ENCODE peak calls at places on chromosome 13, in ten cellular contexts. W, I, U, A, K, J, Y, H, N and L are unnamed samples. For H3K36me3, the result is how much of the 10 kb centered on the place peaks cover.

GRCh38 chr13:40458283-40459031 is 208.0 kb downstream of the FOXO1 start:
- DNase-seq in K (no peak), N (no peak), Y (no peak), H (no peak), U (no peak), W (no peak), J (no peak), I (no peak), A (no peak), L (no peak)

GRCh38 chr13:33827152-33827551 is 9.2 kb downstream of the RFC3 start:
- DNase-seq in I (no peak), N (no peak), W (no peak), H (no peak), K (no peak), U (no peak), J (no peak), A (no peak), Y (no peak), L (no peak)

GRCh38 chr13:33232883-33233282 is 52.7 kb downstream of the STARD13 start:
- DNase-seq in J (no peak), A (no peak), Y (no peak), W (no peak), H (no peak), I (no peak), K (no peak), U (no peak), N (no peak), L (no peak)

GRCh38 chr13:93422980-93423554 is 196.5 kb downstream of the GPC6 start:
- DNase-seq in Y (no peak), J (no peak), K (no peak), I (no peak), H (no peak), W (no peak), N (no peak), A (no peak), U (no peak), L (no peak)

GRCh38 chr13:59259416-59260000 is 904.2 kb downstream of the DIAPH3 start:
- DNase-seq in J (no peak), W (no peak), U (no peak), I (no peak), Y (no peak), N (no peak), K (no peak), A (no peak), H (no peak), L (no peak)

GRCh38 chr13:102687520-102687919 is 7.3 kb downstream of the METTL21C start:
- DNase-seq in H (no peak), A (no peak), N (no peak), Y (no peak), I (no peak), J (no peak), W (no peak), U (no peak), K (no peak), L (no peak)

GRCh38 chr13:25890671-25891212 is 161.1 kb downstream of the SHISA2 start:
- DNase-seq in J (no peak), W (no peak), U (no peak), I (no peak), Y (no peak), H (no peak), N (no peak), A (no peak), K (no peak), L (no peak)

GRCh38 chr13:51781246-51782022 is 22.5 kb downstream of the DHRS12 start:
- DNase-seq in J (no peak), K (no peak), I (no peak), H (no peak), N (peak), W (peak), U (no peak), A (no peak), Y (no peak), L (no peak)

GRCh38 chr13:109940637-109941036 is 154.3 kb upstream of the IRS2 start:
- DNase-seq in J (no peak), W (no peak), U (no peak), H (no peak), A (no peak), K (no peak), I (no peak), Y (no peak), N (no peak), L (no peak)

GRCh38 chr13:26484196-26484595 is 73.3 kb upstream of the WASF3 start:
- DNase-seq in W (no peak), I (no peak), A (peak), Y (no peak), J (no peak), N (no peak), U (no peak), K (no peak), H (no peak), L (no peak)

GRCh38 chr13:95258619-95259194 is 42.5 kb downstream of the ABCC4 start:
- DNase-seq in U (no peak), K (no peak), A (no peak), I (no peak), N (no peak), Y (no peak), W (no peak), J (no peak), H (no peak), L (no peak)

GRCh38 chr13:51519839-51520238 is 64.4 kb upstream of the WDFY2 start:
- DNase-seq in N (peak), K (no peak), U (no peak), I (no peak), W (no peak), H (no peak), J (no peak), Y (no peak), A (no peak), L (no peak)

GRCh38 chr13:50132937-50133276 is 117.7 kb downstream of the KCNRG start:
- DNase-seq in W (no peak), N (no peak), I (no peak), K (no peak), U (no peak), Y (no peak), J (no peak), H (no peak), A (no peak), L (no peak)

GRCh38 chr13:103157434-103158145 is 91.4 kb upstream of the SLC10A2 start:
- DNase-seq in H (no peak), A (no peak), N (no peak), K (no peak), I (no peak), U (no peak), J (no peak), W (no peak), Y (no peak), L (no peak)

GRCh38 chr13:46983881-46984280 is 87.0 kb upstream of the HTR2A start:
- DNase-seq in N (peak), K (no peak), H (no peak), W (no peak), I (no peak), A (no peak), Y (no peak), U (no peak), J (no peak), L (peak)

GRCh38 chr13:59531571-59532091 is 632.1 kb downstream of the DIAPH3 start:
- DNase-seq in N (peak), W (peak), K (no peak), A (peak), H (peak), I (peak), J (peak), Y (no peak), U (peak), L (no peak)

GRCh38 chr13:67230243-67230773 is at the start of gene PCDH9:
- DNase-seq in A (peak), I (peak), H (peak), J (peak), N (peak), W (peak), K (peak), U (peak), Y (peak), L (peak)

GRCh38 chr13:50107205-50107604 is 92.0 kb downstream of the KCNRG start:
- DNase-seq in I (no peak), H (no peak), A (no peak), J (no peak), K (no peak), Y (no peak), N (peak), U (no peak), W (no peak), L (no peak)

GRCh38 chr13:42567772-42568428 is 6.1 kb upstream of the TNFSF11 start:
- DNase-seq in W (no peak), H (no peak), A (no peak), N (no peak), K (no peak), U (no peak), I (no peak), Y (no peak), J (no peak), L (no peak)

GRCh38 chr13:50617134-50617721 is 226.3 kb downstream of the DLEU7 start:
- DNase-seq in Y (no peak), U (no peak), N (peak), I (no peak), K (no peak), H (no peak), A (no peak), W (no peak), J (no peak), L (no peak)

GRCh38 chr13:41505209-41505835 is 48.0 kb downstream of the RGCC start:
- DNase-seq in W (no peak), Y (no peak), U (no peak), K (no peak), H (no peak), I (no peak), A (no peak), N (peak), J (no peak), L (no peak)

GRCh38 chr13:70856706-70857105 is 748.5 kb upstream of the KLHL1 start:
- DNase-seq in W (no peak), N (no peak), K (no peak), U (peak), Y (no peak), I (peak), H (no peak), J (no peak), A (no peak), L (no peak)

GRCh38 chr13:72514141-72514540 is 213.3 kb downstream of the MZT1 start:
- DNase-seq in J (no peak), I (no peak), Y (no peak), U (no peak), K (no peak), W (no peak), N (no peak), A (no peak), H (no peak), L (no peak)

GRCh38 chr13:28526876-28527275 is 31.9 kb upstream of the FLT1 start:
- DNase-seq in K (no peak), Y (no peak), U (no peak), H (no peak), I (no peak), A (no peak), N (no peak), J (no peak), W (no peak), L (no peak)

DNA sequence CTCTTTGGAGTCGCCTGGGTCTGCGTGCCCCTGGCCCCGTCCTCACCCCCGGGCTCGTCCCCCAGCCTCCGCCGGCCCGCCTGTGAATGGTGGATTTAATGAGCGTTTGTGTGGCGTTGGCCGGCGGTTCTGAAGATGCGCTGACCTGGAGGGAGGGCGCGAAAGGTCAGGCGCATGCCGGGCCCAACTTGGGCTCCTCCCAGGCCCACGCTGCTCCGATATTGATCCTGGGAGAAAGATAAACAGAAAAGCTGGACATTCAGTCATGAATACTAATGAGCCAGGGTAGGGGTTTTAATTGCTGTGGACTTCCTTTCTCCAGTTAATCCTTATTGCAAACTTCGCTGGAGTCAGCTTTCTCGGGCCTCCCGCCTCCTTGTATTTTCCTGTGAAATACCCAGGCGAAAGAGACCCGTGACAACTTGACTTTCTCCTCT is 10.2 kb downstream of the ZIC2 start:
- DNase-seq in I (no peak), A (no peak), U (no peak), J (no peak), Y (no peak), H (no peak), N (no peak), K (no peak), W (no peak), L (no peak)
- H3K4me3 ChIP-seq in I (no peak), A (no peak), U (no peak), J (no peak), Y (no peak), H (no peak), N (no peak), K (no peak), W (no peak), L (no peak)

GRCh38 chr13:108342369-108343289 is 73.1 kb downstream of the TNFSF13B start:
- DNase-seq in H (no peak), N (peak), J (no peak), W (no peak), K (no peak), U (no peak), I (no peak), A (no peak), Y (no peak), L (no peak)
- TF ChIP-seq CTCF in H (peak), N (peak), J (no peak), W (peak), K (peak), U (no peak), I (no peak), A (peak), Y (peak), L (peak)

GRCh38 chr13:20114066-20114465 is 46.8 kb downstream of the GJA3 start:
- DNase-seq in K (no peak), I (no peak), Y (no peak), U (no peak), J (no peak), W (no peak), N (no peak), H (no peak), A (no peak), L (no peak)
- H3K36me3 ChIP-seq in K (under half), I (under half), Y (under half), U (under half), J (under half), W (under half), N (under half), H (under half), A (under half), L (under half)

DNA sequence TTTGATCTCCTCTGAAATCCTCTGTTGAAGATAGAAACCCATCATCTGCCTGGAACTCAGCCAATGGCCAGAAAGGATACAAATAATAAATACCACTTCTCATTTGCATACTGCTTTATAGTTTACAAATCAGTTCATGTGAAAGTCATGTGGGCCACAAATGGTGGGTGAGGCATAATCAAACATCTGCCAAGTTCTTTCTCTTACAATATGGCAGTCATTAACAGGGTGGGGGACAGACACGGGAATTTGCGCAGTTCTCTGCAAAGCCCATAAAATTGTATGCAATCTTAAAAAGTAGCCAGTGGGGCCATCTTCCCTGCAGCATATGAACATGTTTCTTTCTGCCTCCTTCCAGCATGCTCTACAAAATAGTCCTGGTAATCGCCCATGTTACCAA is 59.6 kb downstream of the NUFIP1 start:
- DNase-seq in Y (no peak), I (no peak), H (no peak), J (no peak), N (no peak), K (no peak), W (no peak), A (no peak), U (no peak), L (no peak)
- H3K4me3 ChIP-seq in Y (no peak), I (no peak), H (no peak), J (no peak), N (no peak), K (no peak), W (no peak), A (no peak), U (no peak), L (no peak)

GRCh38 chr13:78499802-78500201 is 103.5 kb downstream of the POU4F1 start:
- DNase-seq in J (no peak), K (no peak), I (no peak), N (no peak), H (no peak), Y (no peak), A (no peak), W (no peak), U (no peak), L (no peak)
- TF ChIP-seq CTCF in J (no peak), K (no peak), I (no peak), N (no peak), H (no peak), Y (no peak), A (no peak), W (no peak), U (no peak), L (no peak)

GRCh38 chr13:98869408-98870090 is 108.3 kb downstream of the DOCK9 start:
- DNase-seq in A (no peak), U (no peak), H (peak), Y (no peak), I (no peak), W (peak), K (no peak), N (no peak), J (peak), L (no peak)
- H3K36me3 ChIP-seq in A (half or more), U (under half), H (under half), Y (under half), I (under half), W (under half), K (under half), N (under half), J (under half), L (under half)

GRCh38 chr13:113837554-113838355 is 26.1 kb downstream of the GAS6 start:
- DNase-seq in N (peak), A (peak), W (peak), K (peak), Y (no peak), I (peak), J (peak), U (peak), H (peak), L (no peak)

GRCh38 chr13:113840541-113841354 is 23.1 kb downstream of the GAS6 start:
- DNase-seq in A (no peak), I (no peak), U (no peak), Y (no peak), N (no peak), H (no peak), W (peak), K (peak), J (peak), L (no peak)

GRCh38 chr13:113839536-113840204 is 24.2 kb downstream of the GAS6 start:
- DNase-seq in A (no peak), U (peak), K (peak), I (peak), Y (no peak), H (peak), J (no peak), N (no peak), W (peak), L (no peak)

GRCh38 chr13:113836917-113837553 is 26.8 kb downstream of the GAS6 start:
- DNase-seq in K (no peak), N (peak), Y (no peak), A (no peak), W (peak), H (peak), J (peak), I (no peak), U (peak), L (no peak)

DNA sequence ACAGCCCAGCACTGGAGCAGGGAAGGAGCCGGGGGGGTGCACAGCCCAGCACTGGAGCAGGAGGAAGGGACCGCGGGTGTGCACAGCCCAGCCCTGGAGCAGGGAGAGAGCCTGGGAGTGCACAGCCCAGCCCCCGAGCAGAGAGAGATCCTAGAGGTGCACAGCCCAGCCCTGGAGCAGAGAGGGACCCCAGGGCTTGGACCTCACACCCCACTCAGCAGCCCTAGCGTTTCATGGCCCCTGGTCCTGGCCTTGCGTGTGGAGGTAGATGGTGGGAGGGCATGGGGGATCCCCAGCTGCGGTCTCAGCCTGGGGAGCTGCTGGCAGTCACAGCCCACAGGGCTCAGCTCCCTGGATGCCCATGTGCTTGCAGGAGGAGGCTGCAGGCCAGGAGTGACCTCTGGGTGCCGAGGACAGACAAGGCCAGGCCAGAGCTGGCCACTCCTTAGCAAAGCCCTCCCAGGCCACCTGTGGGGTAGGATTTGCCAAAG is 25.1 kb downstream of the GAS6 start:
- DNase-seq in Y (no peak), W (no peak), N (no peak), U (no peak), K (no peak), A (no peak), I (no peak), J (no peak), H (peak), L (no peak)
- H3K4me3 ChIP-seq in Y (no peak), W (no peak), N (peak), U (no peak), K (no peak), A (peak), I (no peak), J (peak), H (no peak), L (no peak)